ENCODE peak calls at places on chromosomes 6 and 20, in nine cellular contexts. R is RWPE1; Q is NCI-H1694 treated with DMSO at 0.1 percent for 48 hours; E is heart right ventricle; J is stimulated activated CD4-positive, alpha-beta T cell treated with anti-CD3 and anti-CD28 coated beads, Interleukin-15, amount 100 ng/mL, for 48 hours; W is nephron progenitor cell; G is H9; X is mesendoderm; Z is activated effector memory CD4-positive, alpha-beta T cell treated with Interleukin-2 at 50 U/mL for 16 hours. H is an unnamed sample.

GRCh38 chr6:54516331-54516730 is 208.1 kb downstream of the TINAG start:
- DNase-seq in R (no peak), Q (peak), E (no peak), J (no peak), W (no peak), G (no peak), X (no peak), Z (no peak), H (no peak)

GRCh38 chr6:145015739-145016558 is 719.4 kb downstream of the EPM2A start:
- DNase-seq in R (peak), Q (no peak), E (no peak), J (peak), W (no peak), G (no peak), X (peak), Z (no peak), H (peak)

GRCh38 chr6:35487653-35488516 is 9.0 kb downstream of the TEAD3 start:
- DNase-seq in R (peak), Q (no peak), E (no peak), J (no peak), W (no peak), G (peak), X (no peak), Z (no peak), H (no peak)

GRCh38 chr6:14518515-14519217 is 401.1 kb downstream of the CD83 start:
- DNase-seq in R (no peak), Q (no peak), E (peak), J (no peak), W (no peak), G (no peak), X (no peak), Z (no peak), H (no peak)

GRCh38 chr20:10090588-10091166 is 55.9 kb downstream of the ANKEF1 start:
- DNase-seq in R (peak), Q (peak), E (peak), J (no peak), W (peak), G (peak), X (peak), Z (no peak), H (no peak)

GRCh38 chr20:61882716-61883615 is 182.7 kb downstream of the TAF4 start:
- DNase-seq in R (no peak), Q (no peak), E (no peak), J (no peak), W (no peak), G (no peak), X (no peak), Z (no peak), H (no peak)

GRCh38 chr6:41689171-41690008 is 46.0 kb downstream of the TFEB start:
- DNase-seq in R (no peak), Q (no peak), E (no peak), J (no peak), W (no peak), G (no peak), X (no peak), Z (no peak), H (no peak)

GRCh38 chr20:2536562-2536986 is at the start of gene TMC2:
- DNase-seq in R (no peak), Q (no peak), E (no peak), J (no peak), W (no peak), G (no peak), X (no peak), Z (no peak), H (no peak)

GRCh38 chr6:39816744-39817143 is 24.6 kb downstream of the DAAM2 start:
- DNase-seq in R (no peak), Q (no peak), E (no peak), J (no peak), W (no peak), G (no peak), X (no peak), Z (no peak), H (no peak)

GRCh38 chr6:134935076-134935475 is 14.8 kb downstream of the ALDH8A1 start:
- DNase-seq in R (no peak), Q (no peak), E (no peak), J (no peak), W (no peak), G (no peak), X (no peak), Z (no peak), H (no peak)

GRCh38 chr20:37516697-37517370 is 4.2 kb upstream of the NNAT start:
- DNase-seq in R (no peak), Q (peak), E (no peak), J (no peak), W (no peak), G (no peak), X (no peak), Z (no peak), H (no peak)

GRCh38 chr6:168996106-168996505 is 257.5 kb downstream of the THBS2 start:
- DNase-seq in R (no peak), Q (no peak), E (no peak), J (no peak), W (no peak), G (no peak), X (no peak), Z (no peak), H (no peak)

GRCh38 chr20:57467742-57468141 is 57.2 kb downstream of the CTCFL start:
- DNase-seq in R (no peak), Q (no peak), E (no peak), J (no peak), W (no peak), G (no peak), X (no peak), Z (no peak), H (no peak)

GRCh38 chr20:62553838-62554161 is 78.0 kb upstream of the GATA5 start:
- DNase-seq in R (no peak), Q (no peak), E (no peak), J (no peak), W (no peak), G (no peak), X (no peak), Z (no peak), H (no peak)

GRCh38 chr6:128560966-128561365 is 40.6 kb upstream of the PTPRK start:
- DNase-seq in R (no peak), Q (no peak), E (no peak), J (no peak), W (no peak), G (no peak), X (no peak), Z (no peak), H (no peak)

GRCh38 chr6:111614833-111615582 is 9.3 kb upstream of the TRAF3IP2 start:
- DNase-seq in R (no peak), Q (no peak), E (no peak), J (no peak), W (peak), G (peak), X (peak), Z (no peak), H (no peak)

GRCh38 chr6:72952808-72953630 is 272.3 kb downstream of the KHDC1L start:
- DNase-seq in R (peak), Q (no peak), E (no peak), J (no peak), W (no peak), G (no peak), X (no peak), Z (no peak), H (no peak)

GRCh38 chr6:167832497-167833395 is 6.0 kb downstream of the AFDN start:
- DNase-seq in R (no peak), Q (no peak), E (no peak), J (no peak), W (no peak), G (no peak), X (no peak), Z (no peak), H (no peak)

GRCh38 chr20:40160151-40160550 is 528.9 kb downstream of the MAFB start:
- DNase-seq in R (peak), Q (no peak), E (peak), J (no peak), W (peak), G (peak), X (peak), Z (no peak), H (peak)

GRCh38 chr6:66508433-66508832 is 801.4 kb upstream of the EYS start:
- DNase-seq in R (peak), Q (no peak), E (no peak), J (no peak), W (no peak), G (no peak), X (no peak), Z (no peak), H (no peak)

GRCh38 chr6:43275782-43276179 is 22.3 kb upstream of the SLC22A7 start:
- DNase-seq in R (no peak), Q (no peak), E (no peak), J (no peak), W (peak), G (no peak), X (no peak), Z (no peak), H (no peak)

GRCh38 chr6:3623451-3624267 is 127.9 kb downstream of the PXDC1 start:
- DNase-seq in R (no peak), Q (no peak), E (no peak), J (no peak), W (no peak), G (no peak), X (no peak), Z (no peak), H (no peak)

GRCh38 chr6:147508871-147509608 is 550 bp downstream of the SAMD5 start:
- DNase-seq in R (no peak), Q (no peak), E (no peak), J (no peak), W (peak), G (no peak), X (no peak), Z (no peak), H (no peak)

GRCh38 chr6:14373648-14374437 is 256.3 kb downstream of the CD83 start:
- DNase-seq in R (no peak), Q (no peak), E (no peak), J (no peak), W (no peak), G (no peak), X (no peak), Z (no peak), H (no peak)

GRCh38 chr20:5675103-5676091 is 74.8 kb upstream of the SHLD1 start:
- DNase-seq in R (no peak), Q (no peak), E (no peak), J (no peak), W (no peak), G (no peak), X (no peak), Z (no peak), H (no peak)

GRCh38 chr20:43910564-43910963 is 4.1 kb upstream of the TOX2 start:
- DNase-seq in R (no peak), Q (no peak), E (no peak), J (no peak), W (no peak), G (no peak), X (no peak), Z (no peak), H (no peak)

GRCh38 chr6:38080889-38081288 is 261.4 kb downstream of the ZFAND3 start:
- DNase-seq in R (no peak), Q (no peak), E (no peak), J (no peak), W (no peak), G (no peak), X (no peak), Z (no peak), H (no peak)

GRCh38 chr6:85081102-85081501 is 316.7 kb upstream of the TBX18 start:
- DNase-seq in R (no peak), Q (no peak), E (no peak), J (no peak), W (no peak), G (no peak), X (no peak), Z (no peak), H (no peak)

GRCh38 chr6:116648161-116648560 is 20.4 kb downstream of the ZUP1 start:
- DNase-seq in R (no peak), Q (no peak), E (no peak), J (no peak), W (no peak), G (no peak), X (no peak), Z (no peak), H (no peak)

GRCh38 chr20:57346477-57346876 is 4.6 kb upstream of the RAE1 start:
- DNase-seq in R (peak), Q (peak), E (peak), J (peak), W (peak), G (peak), X (peak), Z (peak), H (peak)

GRCh38 chr6:41284726-41285125 is 1.8 kb downstream of the TREM1 start:
- DNase-seq in R (no peak), Q (no peak), E (no peak), J (no peak), W (no peak), G (no peak), X (peak), Z (no peak), H (no peak)

GRCh38 chr6:154496191-154496590 is 14.3 kb downstream of the CNKSR3 start:
- DNase-seq in R (no peak), Q (no peak), E (no peak), J (no peak), W (no peak), G (no peak), X (no peak), Z (no peak), H (no peak)

GRCh38 chr6:139821669-139822223 is 447.3 kb upstream of the CITED2 start:
- DNase-seq in R (no peak), Q (no peak), E (no peak), J (no peak), W (no peak), G (no peak), X (no peak), Z (no peak), H (no peak)

GRCh38 chr6:170203212-170203611 is 87.7 kb downstream of the DLL1 start:
- DNase-seq in R (no peak), Q (no peak), E (no peak), J (no peak), W (no peak), G (no peak), X (no peak), Z (no peak), H (no peak)

GRCh38 chr6:18121580-18122127 is 823 bp downstream of the NHLRC1 start:
- DNase-seq in R (no peak), Q (no peak), E (no peak), J (no peak), W (peak), G (peak), X (peak), Z (no peak), H (no peak)

GRCh38 chr6:81148726-81149125 is 603.8 kb downstream of the TENT5A start:
- DNase-seq in R (no peak), Q (no peak), E (no peak), J (no peak), W (no peak), G (no peak), X (no peak), Z (no peak), H (no peak)

GRCh38 chr20:34262488-34263288 is 21.5 kb downstream of the ASIP start:
- DNase-seq in R (no peak), Q (no peak), E (peak), J (no peak), W (no peak), G (no peak), X (peak), Z (no peak), H (no peak)

GRCh38 chr20:313948-314347 is 11.4 kb upstream of the SOX12 start:
- DNase-seq in R (peak), Q (no peak), E (no peak), J (no peak), W (no peak), G (no peak), X (no peak), Z (no peak), H (no peak)

GRCh38 chr6:38749473-38749872 is 34.4 kb downstream of the DNAH8 start:
- DNase-seq in R (no peak), Q (no peak), E (no peak), J (no peak), W (no peak), G (no peak), X (no peak), Z (no peak), H (no peak)

H was measured in stimulated activated CD8-positive, alpha-beta memory T cell treated with anti-CD3 and anti-CD28 coated beads, Interleukin-2, amount 100 ng/mL, for 48 hours.